ENCODE peak calls at places on chromosomes 7 and 10, in seven cellular contexts. W, D, N, Z, G, I and L are unnamed samples.

GRCh38 chr7:28957064-28957821 is 887 bp downstream of the TRIL start:
- DNase-seq in W (no peak), N (peak; percentile 15), Z (no peak), G (no peak), D (peak; percentile 50), I (peak; percentile 25), L (peak; percentile 83)

GRCh38 chr7:140695381-140695780 is 1.1 kb upstream of the NDUFB2 start:
- DNase-seq in W (no peak), Z (no peak), G (peak; percentile 42), I (no peak), N (no peak), D (no peak), L (no peak)

GRCh38 chr7:45143616-45144015 is 14.0 kb upstream of the RAMP3 start:
- DNase-seq in W (no peak), I (no peak), G (no peak), Z (peak; percentile 22), D (no peak), N (no peak), L (no peak)

GRCh38 chr7:41219276-41219675 is 483.6 kb downstream of the INHBA start:
- DNase-seq in G (no peak), W (no peak), I (no peak), Z (peak; percentile 51), D (no peak), N (no peak), L (no peak)

GRCh38 chr10:3207351-3207750 is 34.8 kb upstream of the PITRM1 start:
- DNase-seq in W (no peak), N (no peak), D (no peak), G (no peak), I (no peak), Z (no peak), L (no peak)

GRCh38 chr7:37921340-37921805 is 933 bp downstream of the EPDR1 start:
- DNase-seq in I (no peak), Z (peak; percentile 12), W (no peak), G (peak; percentile 49), D (peak; percentile 46), N (peak; percentile 10), L (peak; percentile 26)

GRCh38 chr10:18719811-18720210 is 60.6 kb downstream of the ARL5B start:
- DNase-seq in W (no peak), G (no peak), I (no peak), D (no peak), Z (peak; percentile 36), N (no peak), L (no peak)

GRCh38 chr7:101236292-101236691 is 1.3 kb downstream of the CLDN15 start:
- DNase-seq in D (no peak), Z (no peak), I (no peak), N (no peak), G (no peak), W (no peak), L (no peak)

GRCh38 chr10:6891924-6892323 is 311.8 kb upstream of the PRKCQ start:
- DNase-seq in D (no peak), Z (no peak), W (no peak), N (no peak), G (no peak), I (no peak), L (no peak)

GRCh38 chr10:89228962-89229361 is 21.8 kb upstream of the CH25H start:
- DNase-seq in N (no peak), G (no peak), Z (no peak), W (no peak), D (no peak), I (no peak), L (no peak)

GRCh38 chr10:101559596-101560292 is 28.3 kb downstream of the POLL start:
- DNase-seq in D (no peak), N (no peak), Z (no peak), I (no peak), W (no peak), G (no peak), L (no peak)

GRCh38 chr10:6320320-6321010 is 117.7 kb downstream of the PFKFB3 start:
- DNase-seq in N (no peak), W (no peak), D (no peak), G (no peak), Z (no peak), I (no peak), L (no peak)

GRCh38 chr10:6409982-6410694 is 169.9 kb downstream of the PRKCQ start:
- DNase-seq in D (peak; percentile 31), W (no peak), Z (peak; percentile 65), N (no peak), I (no peak), G (peak; percentile 62), L (no peak)

GRCh38 chr10:48606530-48607355 is 1.9 kb upstream of the ARHGAP22 start:
- DNase-seq in G (peak; percentile 37), D (no peak), N (no peak), I (no peak), W (no peak), Z (peak; percentile 97), L (no peak)

GRCh38 chr10:70693619-70694286 is 21.4 kb downstream of the ADAMTS14 start:
- DNase-seq in Z (peak; percentile 99), D (peak; percentile 76), I (no peak), W (no peak), N (no peak), G (no peak), L (no peak)

GRCh38 chr10:30176776-30177533 is 117.6 kb upstream of the JCAD start:
- DNase-seq in W (no peak), G (no peak), I (no peak), N (no peak), D (no peak), Z (no peak), L (no peak)